ENCODE peak calls at places on chromosomes 6 and 20, in four cellular contexts. T is fibroblast of lung, W is brain microvascular endothelial cell, J is T47D. C is an unnamed sample.

GRCh38 chr6:139230421-139230840 is 61.4 kb downstream of the TXLNB start:
- DNase-seq in W (peak), J (no peak), T (peak), C (no peak)

GRCh38 chr6:42113929-42114636 is 28.3 kb downstream of the C6orf132 start:
- DNase-seq in J (no peak), W (no peak), T (no peak), C (peak)

GRCh38 chr6:47478233-47479155 is 905 bp downstream of the CD2AP start:
- DNase-seq in W (no peak), T (peak), J (no peak), C (no peak)

GRCh38 chr6:33977606-33978438 is 168.1 kb downstream of the GRM4 start:
- DNase-seq in J (no peak), T (no peak), W (no peak), C (no peak)

GRCh38 chr6:3281669-3282460 is 23.1 kb downstream of the PSMG4 start:
- DNase-seq in J (no peak), T (peak), W (peak), C (peak)

GRCh38 chr6:142819603-142820335 is 125.2 kb downstream of the HIVEP2 start:
- DNase-seq in J (no peak), T (peak), W (no peak), C (no peak)

GRCh38 chr6:44563397-44563796 is 175.9 kb downstream of the CDC5L start:
- DNase-seq in W (no peak), J (no peak), T (peak), C (no peak)

GRCh38 chr20:9629821-9630220 is 115.4 kb downstream of the LAMP5 start:
- DNase-seq in T (no peak), W (no peak), J (no peak), C (no peak)

GRCh38 chr20:63497946-63498935 is 642 bp downstream of the EEF1A2 start:
- DNase-seq in J (peak), T (peak), W (peak), C (no peak)

GRCh38 chr6:25250878-25251277 is 28.3 kb upstream of the CARMIL1 start:
- DNase-seq in W (peak), J (no peak), T (no peak), C (peak)

GRCh38 chr6:159565181-159565580 is 127.9 kb downstream of the SOD2 start:
- DNase-seq in W (no peak), T (no peak), J (no peak), C (no peak)

GRCh38 chr6:162019311-162019710 is 708.3 kb downstream of the PRKN start:
- DNase-seq in T (no peak), W (no peak), J (no peak), C (no peak)

GRCh38 chr6:5938934-5939333 is 67.8 kb downstream of the NRN1 start:
- DNase-seq in W (no peak), J (no peak), T (no peak), C (no peak)

GRCh38 chr6:99359800-99360199 is 10.3 kb upstream of the FAXC start:
- DNase-seq in T (no peak), W (no peak), J (no peak), C (no peak)

GRCh38 chr20:23397961-23398360 is 23.3 kb downstream of the NAPB start:
- DNase-seq in T (peak), J (no peak), W (peak), C (no peak)

GRCh38 chr20:19760371-19760721 is 2.3 kb downstream of the RIN2 start:
- DNase-seq in W (no peak), J (no peak), T (no peak), C (no peak)

GRCh38 chr6:73694711-73695411 is 1.1 kb upstream of the CD109 start:
- DNase-seq in W (no peak), J (no peak), T (peak), C (peak)

GRCh38 chr6:125294036-125294435 is 7.7 kb downstream of the HDDC2 start:
- DNase-seq in J (no peak), T (no peak), W (no peak), C (no peak)

GRCh38 chr6:68891419-68891818 is 256.3 kb downstream of the ADGRB3 start:
- DNase-seq in T (peak), J (no peak), W (no peak), C (no peak)

GRCh38 chr6:16690244-16691142 is 70.8 kb downstream of the ATXN1 start:
- DNase-seq in W (no peak), J (no peak), T (peak), C (peak)

GRCh38 chr20:58891076-58891685 is 38.7 kb downstream of the GNAS start:
- DNase-seq in T (peak), J (peak), W (peak), C (peak)

GRCh38 chr6:25490018-25490865 is 161.8 kb upstream of the SCGN start:
- DNase-seq in T (peak), J (peak), W (peak), C (peak)

GRCh38 chr20:9597547-9597946 is 83.2 kb downstream of the LAMP5 start:
- DNase-seq in W (no peak), T (no peak), J (no peak), C (no peak)

GRCh38 chr20:20276806-20277530 is 90.9 kb upstream of the INSM1 start:
- DNase-seq in W (no peak), T (no peak), J (no peak), C (no peak)

GRCh38 chr6:107730106-107730505 is 94.0 kb downstream of the SCML4 start:
- DNase-seq in W (no peak), T (no peak), J (no peak), C (no peak)

GRCh38 chr20:9503530-9504251 is 10.7 kb upstream of the LAMP5 start:
- DNase-seq in W (peak), J (no peak), T (peak), C (no peak)

GRCh38 chr6:132687306-132687705 is 26.5 kb downstream of the VNN1 start:
- DNase-seq in W (peak), T (no peak), J (no peak), C (peak)

GRCh38 chr6:143619844-143620243 is 57.9 kb upstream of the PHACTR2 start:
- DNase-seq in J (no peak), W (no peak), T (no peak), C (no peak)